ENCODE peak calls at places on chromosomes 13 and 19, in five cellular contexts. U is neural progenitor cell, X is H9, E is fibroblast of lung, F is pancreas. Z is an unnamed sample.

GRCh38 chr19:45676851-45677263 is 8.8 kb downstream of the GIPR start:
- DNase-seq in U (no peak), X (no peak), E (no peak), F (peak; percentile 71), Z (peak; percentile 44)

GRCh38 chr19:48102870-48103751 is 7.5 kb downstream of the PLA2G4C start:
- DNase-seq in U (peak; percentile 69), X (peak; percentile 72), E (peak; percentile 68), F (no peak), Z (no peak)

GRCh38 chr13:70895599-70895998 is 787.3 kb upstream of the KLHL1 start:
- DNase-seq in U (no peak), X (no peak), E (no peak), F (no peak), Z (no peak)

GRCh38 chr13:71876648-71877279 is 9.8 kb upstream of the DACH1 start:
- DNase-seq in U (no peak), X (no peak), E (no peak), F (no peak), Z (no peak)

GRCh38 chr13:72823081-72823480 is 41.1 kb downstream of the PIBF1 start:
- DNase-seq in U (no peak), X (no peak), E (no peak), F (no peak), Z (no peak)

GRCh38 chr13:36275190-36276002 is 22.2 kb downstream of the CCDC169 start:
- DNase-seq in U (peak; percentile 80), X (no peak), E (peak; percentile 84), F (no peak), Z (no peak)

GRCh38 chr19:31572671-31573298 is 223.5 kb upstream of the TSHZ3 start:
- DNase-seq in U (peak; percentile 23), X (no peak), E (no peak), F (no peak), Z (no peak)

GRCh38 chr13:46509981-46510380 is 43.0 kb upstream of the LRCH1 start:
- DNase-seq in U (no peak), X (no peak), E (no peak), F (no peak), Z (no peak)

GRCh38 chr19:16591803-16592556 is 19.8 kb upstream of the SLC35E1 start:
- DNase-seq in U (no peak), X (no peak), E (peak; percentile 20), F (no peak), Z (peak; percentile 31)

GRCh38 chr19:3508771-3509535 is 2.8 kb downstream of the FZR1 start:
- DNase-seq in U (no peak), X (no peak), E (peak; percentile 41), F (peak; percentile 44), Z (peak; percentile 74)

GRCh38 chr13:98780972-98781869 is 28.7 kb upstream of the SLC15A1 start:
- DNase-seq in U (no peak), X (no peak), E (no peak), F (no peak), Z (peak; percentile 52)

DNA sequence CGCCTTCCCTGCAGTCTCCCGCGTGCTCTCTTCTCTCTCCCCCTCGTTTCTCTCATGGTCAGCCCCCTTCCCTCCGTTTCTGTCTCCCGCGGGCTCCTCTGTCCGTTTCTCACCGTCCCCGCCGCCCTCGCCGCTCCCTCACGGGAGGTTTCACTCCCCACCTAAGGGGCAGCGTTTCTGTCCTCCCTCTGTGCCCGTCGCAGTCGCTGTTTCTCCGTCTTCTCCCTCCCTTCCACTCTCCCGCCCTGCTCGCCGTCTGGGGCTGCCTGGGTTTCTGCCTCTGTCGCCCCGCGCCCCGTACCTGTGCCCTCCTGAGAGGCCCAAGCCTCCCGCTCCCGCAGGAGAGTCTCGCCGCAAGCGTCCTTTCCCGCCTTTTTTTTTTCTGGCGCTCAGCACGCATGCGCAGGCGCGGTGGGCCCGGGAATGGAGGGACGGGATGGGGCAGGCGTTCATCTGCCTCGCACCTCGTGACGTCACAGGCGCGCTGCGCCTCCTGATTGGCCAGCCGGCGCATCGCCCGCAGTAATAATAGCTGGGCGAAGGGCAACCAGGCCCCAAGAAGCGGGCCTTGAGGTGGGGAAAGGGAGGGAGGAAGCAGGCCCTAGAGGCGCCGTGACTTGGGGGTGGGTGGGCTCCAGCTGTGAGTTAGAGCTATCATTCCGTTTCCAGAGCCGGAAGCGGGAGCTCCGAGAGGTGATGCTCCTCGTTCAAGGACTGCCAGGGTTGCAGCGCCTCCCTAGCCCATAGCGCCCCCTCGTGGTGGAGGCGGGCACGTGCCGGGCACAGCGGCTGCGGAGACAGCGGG is 15.4 kb downstream of the SSC5D start:
- DNase-seq in U (peak; percentile 97), X (peak; percentile 94), E (peak; percentile 83), F (peak; percentile 96), Z (peak; percentile 96)
- H3K9me3 ChIP-seq in U (no peaks in the 10 kb centered on the region), X (no peaks in the 10 kb centered on the region), E (no peaks in the 10 kb centered on the region), F (no peaks in the 10 kb centered on the region), Z (no peaks in the 10 kb centered on the region)

DNA sequence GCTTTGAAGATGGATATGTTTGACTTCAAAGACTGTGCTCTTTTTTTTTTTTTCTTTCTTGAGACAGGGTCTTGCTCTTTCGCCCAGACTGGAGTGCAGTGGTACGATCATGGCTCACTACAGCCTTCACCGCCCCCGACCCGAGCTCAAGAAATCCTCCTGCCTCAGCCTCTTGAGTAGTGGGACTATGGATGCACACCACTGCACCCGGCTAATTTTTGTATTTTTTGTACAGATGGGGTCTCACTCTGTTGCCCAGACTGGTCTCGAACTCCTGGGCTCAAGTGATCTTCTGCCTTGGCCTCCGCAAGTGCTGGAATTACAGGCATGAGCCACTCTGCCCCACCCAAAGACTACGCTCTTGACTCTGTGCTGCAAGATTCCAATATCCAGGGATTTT is 50.4 kb downstream of the SPTBN4 start:
- DNase-seq in U (no peak), X (no peak), E (no peak), F (no peak), Z (no peak)
- H3K27me3 ChIP-seq in U (peaks cover 98% of the 10 kb centered on the region), X (peaks cover 41% of the 10 kb centered on the region), E (peaks cover 18% of the 10 kb centered on the region), F (no peaks in the 10 kb centered on the region), Z (peaks cover 91% of the 10 kb centered on the region)

GRCh38 chr19:53655042-53655665 is 23.4 kb downstream of the DPRX start:
- DNase-seq in U (no peak), X (no peak), E (no peak), F (no peak), Z (no peak)
- H3K9me3 ChIP-seq in U (peaks cover 12% of the 10 kb centered on the region), X (peaks cover 16% of the 10 kb centered on the region), E (no peaks in the 10 kb centered on the region), F (no peaks in the 10 kb centered on the region), Z (peaks cover 51% of the 10 kb centered on the region)

DNA sequence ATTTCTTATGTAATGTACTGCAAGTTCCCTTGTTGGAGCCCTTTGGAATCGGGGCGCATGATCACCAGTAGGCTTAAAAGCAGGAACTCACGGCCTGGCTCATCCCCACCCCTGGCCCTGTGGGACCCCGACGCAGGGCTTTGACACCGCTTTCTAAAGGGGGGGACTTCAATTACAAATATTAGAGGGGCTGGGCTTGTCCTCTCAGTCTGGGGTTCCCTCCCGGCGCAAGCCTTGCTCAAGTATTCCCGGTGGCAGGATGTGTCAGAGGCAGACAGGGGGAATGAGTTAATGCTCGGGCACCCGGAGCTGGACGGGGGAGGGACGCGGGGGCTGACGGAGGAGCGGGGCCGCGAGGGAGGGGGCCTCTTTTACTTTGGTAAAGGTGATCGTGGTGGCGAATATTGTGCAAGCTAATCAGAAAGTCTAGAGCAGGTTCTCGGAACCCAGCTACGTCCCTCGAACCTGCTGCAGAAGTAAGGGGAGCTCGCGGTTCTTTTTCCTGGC is 1.2 kb downstream of the FGF14 start:
- DNase-seq in U (peak; percentile 47), X (peak; percentile 37), E (peak; percentile 11), F (peak; percentile 27), Z (peak; percentile 68)
- H3K27me3 ChIP-seq in U (peaks cover 94% of the 10 kb centered on the region), X (peaks cover 12% of the 10 kb centered on the region), E (no peaks in the 10 kb centered on the region), F (no peaks in the 10 kb centered on the region), Z (peaks cover 27% of the 10 kb centered on the region)

DNA sequence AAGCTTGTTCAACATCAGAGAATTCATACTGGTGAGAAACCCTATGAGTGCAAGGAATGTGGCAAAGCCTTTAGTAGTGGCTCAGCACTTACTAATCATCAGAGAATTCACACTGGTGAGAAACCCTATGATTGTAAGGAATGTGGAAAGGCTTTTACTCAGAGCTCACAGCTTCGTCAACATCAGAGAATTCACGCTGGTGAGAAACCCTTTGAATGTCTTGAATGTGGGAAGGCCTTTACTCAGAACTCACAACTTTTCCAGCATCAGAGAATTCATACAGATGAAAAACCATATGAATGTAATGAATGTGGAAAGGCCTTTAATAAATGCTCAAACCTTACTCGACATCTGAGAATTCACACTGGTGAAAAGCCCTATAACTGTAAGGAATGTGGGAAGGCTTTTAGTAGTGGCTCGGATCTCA is 25.2 kb downstream of the ZNF383 start:
- DNase-seq in U (no peak), X (no peak), E (no peak), F (no peak), Z (no peak)
- H3K9me3 ChIP-seq in U (peaks cover 39% of the 10 kb centered on the region), X (peaks cover 48% of the 10 kb centered on the region), E (peaks cover 5% of the 10 kb centered on the region), F (peaks cover 23% of the 10 kb centered on the region), Z (peaks cover 21% of the 10 kb centered on the region)

GRCh38 chr19:30391554-30392551 is 19.7 kb downstream of the ZNF536 start:
- DNase-seq in U (peak; percentile 41), X (peak; percentile 41), E (peak; percentile 12), F (no peak), Z (no peak)

GRCh38 chr19:30393046-30393445 is 20.9 kb downstream of the ZNF536 start:
- DNase-seq in U (no peak), X (no peak), E (no peak), F (no peak), Z (no peak)

GRCh38 chr19:30394481-30395151 is 22.4 kb downstream of the ZNF536 start:
- DNase-seq in U (no peak), X (no peak), E (no peak), F (no peak), Z (no peak)

GRCh38 chr19:30395283-30395682 is 23.1 kb downstream of the ZNF536 start:
- DNase-seq in U (no peak), X (no peak), E (no peak), F (no peak), Z (no peak)

DNA sequence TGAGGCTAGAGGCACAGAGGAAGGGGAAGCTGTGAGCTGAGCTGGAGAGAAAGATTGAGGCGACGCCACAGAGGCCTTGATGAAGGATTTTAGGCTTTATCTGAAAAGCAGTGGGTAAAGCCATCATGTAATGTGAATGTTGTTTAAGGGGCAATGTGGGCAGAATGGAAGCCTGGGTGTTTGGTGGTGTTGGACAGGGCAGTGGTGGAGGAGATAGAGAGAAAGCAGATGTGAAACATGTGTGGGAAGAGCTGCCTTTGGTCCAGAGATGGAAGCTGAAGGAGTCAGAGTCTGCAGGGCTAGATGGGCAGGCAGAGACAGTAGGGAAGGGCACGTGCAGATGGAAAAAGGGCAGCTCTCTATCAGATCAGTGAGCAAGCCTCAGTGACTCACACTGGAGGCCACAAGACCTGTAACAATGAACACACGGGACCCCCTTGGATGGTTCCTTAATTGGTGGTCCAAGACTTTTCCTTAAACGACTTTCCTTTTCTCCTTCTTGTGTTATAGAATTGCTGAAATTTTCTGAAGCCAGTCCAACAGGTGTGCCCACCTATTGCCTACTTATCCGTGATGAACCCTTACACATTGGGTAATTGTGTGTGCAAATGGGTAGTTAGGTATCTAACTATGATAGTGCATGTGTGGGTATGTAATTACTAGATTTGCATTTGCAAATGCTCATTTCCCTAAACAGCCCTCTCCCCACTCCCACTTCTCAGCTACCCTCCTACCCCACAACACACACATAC is 21.7 kb downstream of the ZNF536 start:
- DNase-seq in U (no peak), X (no peak), E (no peak), F (no peak), Z (no peak)
- H3K27me3 ChIP-seq in U (no peaks in the 10 kb centered on the region), X (no peaks in the 10 kb centered on the region), E (no peaks in the 10 kb centered on the region), F (no peaks in the 10 kb centered on the region), Z (peaks cover 28% of the 10 kb centered on the region)

DNA sequence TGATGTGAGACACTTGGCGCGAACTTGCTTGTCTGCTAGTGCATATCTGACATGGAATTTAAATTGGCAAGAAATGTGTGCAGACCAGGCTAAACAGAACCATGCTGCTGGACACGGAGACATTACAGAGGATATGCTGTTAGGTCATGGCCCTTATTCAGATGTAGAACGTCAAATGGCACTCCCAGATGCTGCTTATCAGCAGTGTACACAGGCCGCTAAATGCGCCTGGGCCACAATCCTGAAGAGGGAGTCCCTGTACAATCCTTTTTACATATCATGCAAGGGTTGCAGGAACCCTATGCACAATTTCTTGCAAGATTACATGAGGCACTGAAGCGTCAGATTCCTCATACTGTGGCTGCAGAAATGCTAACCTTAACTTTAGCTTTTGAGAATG is 9.3 kb downstream of the ZNF350 start:
- DNase-seq in U (no peak), X (no peak), E (no peak), F (no peak), Z (no peak)
- H3K9me3 ChIP-seq in U (peaks cover 8% of the 10 kb centered on the region), X (peaks cover 39% of the 10 kb centered on the region), E (no peaks in the 10 kb centered on the region), F (no peaks in the 10 kb centered on the region), Z (peaks cover 17% of the 10 kb centered on the region)

Z was measured in left lung.